ENCODE peak calls at places on chromosome 14, in four cellular contexts. One of them, this sample, is unnamed.

GRCh38 chr14:61537567-61538463 is 157.5 kb upstream of the HIF1A start:
- DNase-seq in tibial nerve: no peak
- DNase-seq in lower leg skin: no peak
- DNase-seq in endothelial cell: no peak
- DNase-seq in this sample: no peak

GRCh38 chr14:94598816-94599655 is 13.2 kb upstream of the SERPINA3 start:
- DNase-seq in tibial nerve: peak
- DNase-seq in lower leg skin: peak
- DNase-seq in endothelial cell: no peak
- DNase-seq in this sample: no peak

GRCh38 chr14:64244279-64244678 is 49.9 kb downstream of the ESR2 start:
- DNase-seq in tibial nerve: no peak
- DNase-seq in lower leg skin: no peak
- DNase-seq in endothelial cell: no peak
- DNase-seq in this sample: no peak

GRCh38 chr14:101194356-101195308 is 291.1 kb upstream of the RTL1 start:
- DNase-seq in tibial nerve: no peak
- DNase-seq in lower leg skin: no peak
- DNase-seq in endothelial cell: no peak
- DNase-seq in this sample: no peak

GRCh38 chr14:95460647-95461478 is 55.6 kb downstream of the SYNE3 start:
- DNase-seq in tibial nerve: no peak
- DNase-seq in lower leg skin: no peak
- DNase-seq in endothelial cell: peak
- DNase-seq in this sample: no peak

GRCh38 chr14:91352696-91353692 is 64.6 kb downstream of the CCDC88C start:
- DNase-seq in tibial nerve: no peak
- DNase-seq in lower leg skin: no peak
- DNase-seq in endothelial cell: no peak
- DNase-seq in this sample: no peak

GRCh38 chr14:61227893-61228591 is 53.1 kb downstream of the TMEM30B start:
- DNase-seq in tibial nerve: no peak
- DNase-seq in lower leg skin: no peak
- DNase-seq in endothelial cell: no peak
- DNase-seq in this sample: no peak

GRCh38 chr14:77107228-77107627 is 9.2 kb downstream of the CIPC start:
- DNase-seq in tibial nerve: no peak
- DNase-seq in lower leg skin: no peak
- DNase-seq in endothelial cell: no peak
- DNase-seq in this sample: no peak

GRCh38 chr14:61362072-61362750 is 40.8 kb downstream of the PRKCH start:
- DNase-seq in tibial nerve: no peak
- DNase-seq in lower leg skin: no peak
- DNase-seq in endothelial cell: no peak
- DNase-seq in this sample: no peak

GRCh38 chr14:102071283-102071998 is 15.4 kb downstream of the HSP90AA1 start:
- DNase-seq in tibial nerve: no peak
- DNase-seq in lower leg skin: no peak
- DNase-seq in endothelial cell: no peak
- DNase-seq in this sample: no peak

GRCh38 chr14:23296012-23296777 is 6.5 kb downstream of the PPP1R3E start:
- DNase-seq in tibial nerve: no peak
- DNase-seq in lower leg skin: no peak
- DNase-seq in endothelial cell: no peak
- DNase-seq in this sample: no peak

GRCh38 chr14:89669209-89669608 is 252.2 kb upstream of the FOXN3 start:
- DNase-seq in tibial nerve: no peak
- DNase-seq in lower leg skin: no peak
- DNase-seq in endothelial cell: no peak
- DNase-seq in this sample: no peak

GRCh38 chr14:21686468-21686867 is 12.8 kb upstream of the OR4E1 start:
- DNase-seq in tibial nerve: no peak
- DNase-seq in lower leg skin: no peak
- DNase-seq in endothelial cell: no peak
- DNase-seq in this sample: no peak

GRCh38 chr14:106691601-106692291 is 1165.4 kb downstream of the TMEM121 start:
- DNase-seq in tibial nerve: no peak
- DNase-seq in lower leg skin: no peak
- DNase-seq in endothelial cell: no peak
- DNase-seq in this sample: peak
- TF ChIP-seq CTCF in tibial nerve: peak
- TF ChIP-seq CTCF in lower leg skin: no peak
- TF ChIP-seq CTCF in endothelial cell: peak
- TF ChIP-seq CTCF in this sample: peak

DNA sequence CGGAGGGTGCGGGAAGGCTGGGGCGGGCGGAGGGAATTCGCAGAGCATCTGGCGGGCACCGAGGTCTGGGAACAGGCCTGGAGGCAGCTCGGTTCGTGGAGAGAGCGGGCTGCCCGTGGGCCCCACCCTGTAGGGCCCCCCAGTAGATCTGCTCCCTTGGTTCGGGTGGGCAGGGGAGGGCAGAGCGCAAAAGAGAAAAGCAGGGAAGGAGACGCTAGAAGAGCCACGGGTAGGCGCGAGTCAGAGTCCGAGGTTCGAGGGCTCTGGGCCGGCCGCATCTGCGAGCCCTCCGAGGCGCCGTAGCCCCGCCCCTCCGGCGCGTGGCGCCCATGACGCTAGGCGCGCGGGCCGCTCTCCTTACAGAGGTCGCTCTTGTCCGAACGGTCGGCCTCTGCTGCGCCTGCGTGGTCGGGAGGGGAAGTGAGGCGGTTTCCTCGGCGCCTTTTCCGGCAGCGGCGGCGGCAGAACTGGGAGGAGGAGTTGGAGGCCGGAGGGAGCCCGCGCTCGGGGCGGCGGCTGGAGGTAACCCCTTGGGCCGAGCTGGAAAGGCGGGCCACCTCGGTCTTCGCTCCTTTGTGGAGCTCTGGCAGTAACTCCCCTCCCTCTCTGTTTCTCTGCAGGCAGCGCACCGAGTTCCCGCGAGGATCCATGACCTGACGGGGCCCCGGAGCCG is at the start of gene ARF6:
- DNase-seq in tibial nerve: peak
- DNase-seq in lower leg skin: peak
- DNase-seq in endothelial cell: peak
- DNase-seq in this sample: peak
- TF ChIP-seq CTCF in tibial nerve: no peak
- TF ChIP-seq CTCF in lower leg skin: no peak
- TF ChIP-seq CTCF in endothelial cell: no peak
- TF ChIP-seq CTCF in this sample: no peak

DNA sequence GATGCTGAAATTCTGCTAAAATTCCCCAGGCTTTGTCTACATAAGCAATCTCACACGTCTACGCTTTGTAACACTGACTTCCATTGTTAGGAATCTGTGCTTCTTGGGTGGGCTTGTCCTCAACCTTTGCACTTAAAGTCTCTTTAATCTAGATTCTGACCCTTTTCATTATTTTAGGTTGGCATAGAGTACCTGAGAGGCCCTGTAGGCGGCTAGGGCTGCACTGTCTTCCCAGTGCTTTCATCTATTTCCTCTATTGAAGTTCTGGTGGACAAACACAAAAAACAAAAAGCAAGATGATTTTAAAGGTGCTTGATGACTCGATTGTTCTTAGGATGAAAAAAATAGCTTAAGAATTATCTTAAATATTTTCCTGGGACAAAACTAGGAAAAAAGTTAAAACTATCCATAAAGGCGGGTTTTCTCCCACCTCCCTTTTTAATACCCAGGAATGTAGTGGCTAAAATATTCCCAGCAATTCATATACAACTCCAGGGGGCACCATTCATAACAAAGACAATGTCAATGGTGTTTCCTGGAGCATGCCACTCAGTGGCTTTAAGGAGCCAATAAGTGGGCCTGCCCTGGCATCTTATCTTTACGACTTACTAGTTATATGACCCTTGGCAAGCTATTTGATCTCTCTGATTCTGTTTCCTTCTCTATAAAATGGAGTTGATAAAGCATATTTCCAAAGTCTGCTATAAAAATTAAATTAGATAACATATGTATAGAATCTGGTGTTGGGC is 197.5 kb downstream of the STXBP6 start:
- DNase-seq in tibial nerve: no peak
- DNase-seq in lower leg skin: no peak
- DNase-seq in endothelial cell: no peak
- DNase-seq in this sample: no peak
- TF ChIP-seq CTCF in tibial nerve: no peak
- TF ChIP-seq CTCF in lower leg skin: no peak
- TF ChIP-seq CTCF in endothelial cell: no peak
- TF ChIP-seq CTCF in this sample: no peak

DNA sequence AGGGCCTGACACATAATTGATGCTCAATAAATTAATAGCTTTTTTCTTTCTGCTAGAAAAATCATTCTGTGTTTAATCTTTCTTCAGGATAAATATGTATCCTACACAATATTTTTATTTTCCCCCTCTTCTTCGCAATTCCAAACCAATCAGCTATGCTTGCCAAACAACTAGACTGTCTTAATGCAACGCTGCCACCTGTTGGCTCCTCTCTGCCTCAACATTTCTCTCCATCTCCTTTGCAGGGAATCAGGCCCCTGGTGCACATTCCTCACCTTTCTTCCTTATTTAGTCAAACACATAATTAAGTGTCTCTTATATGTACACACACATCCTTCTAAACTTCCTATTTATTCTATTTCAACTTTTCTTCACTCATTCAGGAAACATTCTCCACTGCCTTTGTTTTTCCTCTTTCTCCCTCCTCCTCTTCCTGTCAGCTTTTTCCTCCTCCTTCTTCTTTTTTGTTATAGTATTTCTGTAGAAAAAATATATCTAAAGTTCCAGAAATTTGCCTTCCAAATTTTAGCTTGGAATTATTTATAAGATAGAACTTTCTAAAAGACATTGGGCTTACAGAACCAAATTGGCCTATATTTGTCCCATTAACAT is 406.0 kb downstream of the PRKD1 start:
- DNase-seq in tibial nerve: no peak
- DNase-seq in lower leg skin: no peak
- DNase-seq in endothelial cell: peak
- DNase-seq in this sample: no peak
- TF ChIP-seq CTCF in tibial nerve: no peak
- TF ChIP-seq CTCF in lower leg skin: no peak
- TF ChIP-seq CTCF in endothelial cell: peak
- TF ChIP-seq CTCF in this sample: no peak